ENCODE peak calls at places on chromosome 22, in six cellular contexts. L, N, P, V, J and O are unnamed samples.

GRCh38 chr22:27873476-27873875 is 45.6 kb downstream of the PITPNB start:
- DNase-seq in L (no peak), N (no peak), P (no peak), V (no peak), J (no peak), O (no peak)

GRCh38 chr22:47393191-47393590 is 630.7 kb downstream of the TBC1D22A start:
- DNase-seq in L (no peak), N (no peak), P (no peak), V (no peak), J (no peak), O (no peak)

GRCh38 chr22:26797910-26798309 is 140.5 kb downstream of the MIAT start:
- DNase-seq in L (no peak), N (no peak), P (no peak), V (no peak), J (no peak), O (no peak)

GRCh38 chr22:17785185-17786184 is 11.2 kb upstream of the BID start:
- DNase-seq in L (peak; percentile 70), N (no peak), P (no peak), V (peak; percentile 63), J (peak; percentile 22), O (no peak)

GRCh38 chr22:17232406-17232805 is 13.2 kb upstream of the ADA2 start:
- DNase-seq in L (no peak), N (no peak), P (no peak), V (no peak), J (no peak), O (no peak)

GRCh38 chr22:30870451-30871345 is 97.9 kb downstream of the MORC2 start:
- DNase-seq in L (no peak), N (no peak), P (no peak), V (no peak), J (no peak), O (no peak)

GRCh38 chr22:19526702-19527111 is 2.5 kb upstream of the CLDN5 start:
- DNase-seq in L (no peak), N (no peak), P (no peak), V (no peak), J (no peak), O (no peak)

GRCh38 chr22:32311551-32312071 is 46.1 kb upstream of the RFPL3 start:
- DNase-seq in L (no peak), N (peak; percentile 47), P (no peak), V (no peak), J (no peak), O (no peak)

GRCh38 chr22:29734853-29735252 is 15.1 kb downstream of the CABP7 start:
- DNase-seq in L (no peak), N (no peak), P (no peak), V (no peak), J (no peak), O (no peak)

GRCh38 chr22:32985899-32986772 is 72.0 kb downstream of the SYN3 start:
- DNase-seq in L (peak; percentile 23), N (no peak), P (peak; percentile 68), V (peak; percentile 44), J (peak; percentile 82), O (peak; percentile 44)

DNA sequence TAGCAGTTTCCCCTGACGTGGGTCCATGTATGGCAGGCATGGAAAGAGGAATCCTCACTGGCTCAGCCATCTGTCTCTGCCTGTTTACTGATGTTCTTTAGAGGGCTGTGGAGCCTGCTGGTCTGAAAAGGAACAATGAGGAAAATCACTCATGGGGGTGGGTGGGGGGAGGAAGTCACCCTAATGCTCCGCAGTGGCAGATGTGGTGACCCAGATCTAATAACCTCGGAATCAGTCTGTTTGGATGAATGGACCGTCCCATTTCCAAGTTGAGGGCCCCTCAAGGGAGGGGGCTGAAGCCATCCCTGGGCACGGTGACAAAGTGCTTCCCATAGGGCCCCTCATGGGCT is 4.4 kb downstream of the BCR start:
- DNase-seq in L (no peak), N (no peak), P (no peak), V (no peak), J (no peak), O (no peak)
- H3K4me3 ChIP-seq in L (peak overlapping the region; percentile 74), N (no peak overlapping the region), P (no peak overlapping the region), V (no peak overlapping the region), J (no peak overlapping the region), O (no peak overlapping the region)

DNA sequence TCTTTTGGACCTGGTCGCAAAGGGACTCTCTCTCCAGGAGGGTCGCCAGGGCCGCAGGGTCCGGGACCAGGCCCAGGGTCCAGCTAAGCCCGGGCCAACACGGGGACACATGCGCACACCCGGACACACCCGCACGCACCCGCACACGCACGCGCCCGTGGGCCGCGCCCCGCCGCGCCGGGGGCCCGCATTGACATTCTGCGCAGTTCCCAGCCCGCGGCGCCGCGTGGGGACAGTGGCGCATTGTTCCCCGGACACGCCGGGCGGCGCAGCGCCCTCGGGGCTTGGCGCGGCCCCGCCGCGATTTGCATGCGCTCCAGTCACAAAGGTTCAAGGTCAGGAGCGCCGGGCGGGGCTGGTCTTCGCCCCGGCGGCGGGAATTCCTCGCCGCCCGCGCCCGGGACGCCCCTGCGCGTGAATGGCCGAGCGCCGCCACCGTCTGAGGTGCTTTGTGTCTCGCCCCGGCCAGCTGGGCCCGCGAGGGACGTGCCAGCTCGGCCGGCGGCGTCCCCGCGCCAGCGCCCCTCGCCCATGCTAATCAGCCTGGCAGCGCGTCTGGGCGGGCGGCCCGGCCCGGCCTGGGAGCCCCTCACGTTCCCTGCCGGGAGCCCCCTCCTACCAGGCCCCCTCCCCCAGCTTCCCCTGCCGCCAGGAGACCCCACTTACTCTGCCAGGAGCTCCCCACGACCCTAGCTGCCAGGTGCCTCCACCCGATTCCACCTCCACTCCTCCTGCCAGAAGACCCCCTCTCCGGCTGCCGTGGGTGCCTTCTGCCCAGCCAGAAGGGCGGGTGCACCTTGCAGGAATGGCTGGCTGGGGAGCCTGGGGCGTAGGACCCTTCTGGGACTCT is 50.5 kb upstream of the WNT7B start:
- DNase-seq in L (no peak), N (no peak), P (no peak), V (no peak), J (no peak), O (no peak)
- TF ChIP-seq CTCF in L (no peak), N (peak; percentile 38), P (no peak), V (no peak), J (no peak), O (no peak)

GRCh38 chr22:37334859-37335818 is 52.8 kb downstream of the CYTH4 start:
- DNase-seq in L (peak; percentile 44), N (no peak), P (no peak), V (no peak), J (no peak), O (no peak)
- H3K4me3 ChIP-seq in L (peak overlapping the region; percentile 57), N (no peak overlapping the region), P (no peak overlapping the region), V (no peak overlapping the region), J (no peak overlapping the region), O (peak overlapping the region; percentile 17)

GRCh38 chr22:49181431-49181830 is 646.2 kb downstream of the BRD1 start:
- DNase-seq in L (no peak), N (no peak), P (no peak), V (no peak), J (no peak), O (no peak)
- TF ChIP-seq CTCF in L (no peak), N (no peak), P (no peak), V (no peak), J (no peak), O (no peak)

DNA sequence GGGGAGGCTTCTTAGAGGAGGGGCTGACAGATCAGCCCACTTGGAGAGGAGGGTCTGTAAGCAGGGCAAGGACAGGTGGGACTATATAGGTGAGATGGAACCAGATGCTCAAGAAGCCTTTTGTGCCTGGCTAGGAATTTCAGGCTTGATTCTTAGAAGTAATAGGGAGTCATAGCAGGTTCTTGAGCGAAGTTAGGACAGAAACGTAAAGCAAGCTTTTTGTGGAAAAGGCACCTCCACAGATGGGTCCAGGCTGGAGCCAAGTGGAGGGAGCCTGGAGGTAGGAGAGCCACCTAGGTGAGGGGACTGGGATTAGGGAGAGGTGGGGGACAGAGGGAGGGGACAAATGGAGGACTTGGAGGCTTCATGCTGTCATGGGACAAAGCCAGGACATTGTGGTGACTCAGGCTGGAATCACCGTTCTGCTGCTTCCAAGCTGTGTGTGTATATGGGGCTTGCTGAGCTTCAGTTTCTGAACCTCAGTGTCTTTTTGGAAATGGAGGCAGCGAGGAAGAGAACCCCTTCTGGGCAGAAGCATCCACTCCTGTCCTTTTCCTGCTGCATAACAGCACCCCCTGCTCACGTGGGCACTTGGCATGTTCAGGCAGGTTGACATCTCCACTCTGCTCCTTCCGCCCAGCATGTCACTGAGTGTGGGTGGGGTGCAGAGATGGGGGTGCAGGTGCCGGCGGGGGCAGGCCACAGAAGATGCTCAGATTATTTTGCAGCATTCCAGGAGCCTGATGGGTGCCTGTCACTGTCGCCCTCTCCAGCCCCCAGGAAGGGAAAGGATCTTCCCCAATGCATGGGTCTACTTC is 58.0 kb downstream of the MCM5 start:
- DNase-seq in L (peak; percentile 43), N (no peak), P (no peak), V (no peak), J (no peak), O (no peak)
- H3K4me3 ChIP-seq in L (no peak overlapping the region), N (no peak overlapping the region), P (no peak overlapping the region), V (no peak overlapping the region), J (no peak overlapping the region), O (no peak overlapping the region)

GRCh38 chr22:37121887-37122591 is 12.5 kb upstream of the TMPRSS6 start:
- DNase-seq in L (peak; percentile 56), N (no peak), P (peak; percentile 6), V (no peak), J (no peak), O (no peak)
- TF ChIP-seq CTCF in L (no peak), N (no peak), P (no peak), V (no peak), J (no peak), O (no peak)

DNA sequence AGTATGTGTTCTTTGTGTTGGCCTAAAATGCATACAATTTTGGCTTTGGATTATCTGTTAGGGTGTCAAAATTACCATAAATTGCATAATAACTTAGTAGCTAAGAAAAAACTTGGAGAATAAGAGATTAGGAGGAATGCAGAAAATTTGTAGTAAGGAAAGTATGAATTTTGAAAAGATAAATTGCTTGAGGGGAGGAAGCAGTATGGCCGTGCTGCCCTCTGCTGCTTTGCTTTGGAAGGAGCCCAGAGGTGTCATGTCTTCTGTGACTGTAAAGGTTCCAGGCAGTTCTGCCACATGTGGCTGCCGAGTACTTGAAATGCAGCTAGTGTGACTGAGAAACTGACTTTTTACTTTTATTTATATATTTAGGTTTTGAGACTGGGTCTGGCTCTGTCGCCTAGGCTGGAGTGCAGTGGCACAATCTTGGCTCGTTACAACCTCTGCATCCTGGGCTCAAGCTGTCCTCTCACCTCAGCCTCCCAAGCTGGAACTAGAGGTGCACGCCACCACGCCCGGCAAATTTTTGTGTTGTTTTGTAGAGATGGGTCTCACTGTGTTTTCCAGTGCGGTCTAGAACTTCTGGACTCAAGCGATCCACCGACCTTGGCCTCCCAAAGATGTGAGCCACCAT is 1.8 kb downstream of the ADSL start:
- DNase-seq in L (peak; percentile 50), N (no peak), P (peak; percentile 60), V (peak; percentile 59), J (peak; percentile 69), O (no peak)
- H3K4me3 ChIP-seq in L (peak overlapping the region; percentile 92), N (no peak overlapping the region), P (no peak overlapping the region), V (peak overlapping the region; percentile 75), J (peak overlapping the region; percentile 99), O (peak overlapping the region; percentile 94)

GRCh38 chr22:38705235-38706100 is at the start of gene GTPBP1:
- DNase-seq in L (peak; percentile 98), N (peak; percentile 100), P (peak; percentile 100), V (peak; percentile 100), J (peak; percentile 100), O (peak; percentile 100)
- TF ChIP-seq CTCF in L (no peak), N (peak; percentile 12), P (no peak), V (peak; percentile 28), J (no peak), O (no peak)

GRCh38 chr22:50338860-50339462 is 4.2 kb upstream of the PPP6R2 start:
- DNase-seq in L (no peak), N (no peak), P (no peak), V (no peak), J (no peak), O (no peak)
- H3K4me3 ChIP-seq in L (no peak overlapping the region), N (no peak overlapping the region), P (no peak overlapping the region), V (no peak overlapping the region), J (no peak overlapping the region), O (no peak overlapping the region)